ENCODE peak calls at places on chromosomes 5 and 9, in nine cellular contexts. M is neural progenitor cell, X is fibroblast of lung, Z is prostate gland, R is fibroblast of mammary gland, G is upper lobe of right lung, C is GM12865, J is astrocyte of the spinal cord, P is tibial nerve. Q is an unnamed sample.

GRCh38 chr9:109968702-109969450 is 188.9 kb downstream of the PALM2AKAP2 start:
- DNase-seq in J (peak; percentile 37), P (no peak), G (no peak), C (peak; percentile 58), R (peak; percentile 38), Z (no peak), M (peak; percentile 47), X (peak; percentile 37), Q (no peak)

GRCh38 chr9:131446276-131446675 is 52.4 kb downstream of the PRRC2B start:
- DNase-seq in R (no peak), M (no peak), G (no peak), X (no peak), J (no peak), P (no peak), Z (no peak), C (no peak), Q (no peak)

GRCh38 chr5:34469971-34470370 is 186.2 kb upstream of the RAI14 start:
- DNase-seq in J (no peak), M (no peak), X (no peak), Z (no peak), P (no peak), G (no peak), R (no peak), C (no peak), Q (no peak)

GRCh38 chr9:15211160-15211993 is 95.6 kb downstream of the TTC39B start:
- DNase-seq in M (peak; percentile 79), X (peak; percentile 84), R (peak; percentile 83), C (peak; percentile 79), J (peak; percentile 84), Z (peak; percentile 72), G (no peak), P (peak; percentile 94), Q (no peak)

GRCh38 chr5:15008476-15008875 is 136.9 kb upstream of the ANKH start:
- DNase-seq in G (peak; percentile 92), Z (peak; percentile 96), P (peak; percentile 94), X (peak; percentile 95), J (peak; percentile 99), C (no peak), M (no peak), R (peak; percentile 98), Q (peak; percentile 98)

GRCh38 chr9:120912958-120913672 is 13.5 kb downstream of the TRAF1 start:
- DNase-seq in Z (no peak), M (no peak), R (no peak), G (no peak), X (no peak), P (no peak), C (no peak), J (no peak), Q (no peak)

GRCh38 chr5:143581148-143581547 is 177.7 kb upstream of the NR3C1 start:
- DNase-seq in Z (no peak), G (no peak), J (no peak), C (no peak), P (no peak), X (no peak), R (no peak), M (no peak), Q (no peak)

GRCh38 chr9:21078702-21079101 is 960 bp upstream of the IFNB1 start:
- DNase-seq in P (no peak), X (no peak), M (no peak), G (no peak), C (peak; percentile 20), R (no peak), J (no peak), Z (no peak), Q (no peak)

GRCh38 chr9:116589392-116590354 is 97.4 kb upstream of the TRIM32 start:
- DNase-seq in X (peak; percentile 67), J (peak; percentile 38), M (peak; percentile 65), C (peak; percentile 76), P (no peak), R (peak; percentile 89), Z (no peak), G (no peak), Q (no peak)

GRCh38 chr9:136283291-136284235 is 20.3 kb downstream of the CCDC187 start:
- DNase-seq in M (peak; percentile 87), R (peak; percentile 56), G (peak; percentile 83), P (peak; percentile 72), Z (peak; percentile 67), C (peak; percentile 81), X (peak; percentile 59), J (peak; percentile 45), Q (peak; percentile 68)
- H3K4me3 ChIP-seq in M (no peak overlapping the region), R (no peak overlapping the region), G (peak overlapping the region; percentile 22), P (peak overlapping the region; percentile 28), Z (no peak overlapping the region), C (peak overlapping the region; percentile 33), X (no peak overlapping the region), J (no peak overlapping the region), Q (no peak overlapping the region)

GRCh38 chr9:18297532-18297872 is 176.5 kb upstream of the ADAMTSL1 start:
- DNase-seq in C (peak; percentile 5), P (no peak), J (no peak), Z (no peak), R (no peak), G (no peak), M (peak; percentile 58), X (no peak), Q (no peak)
- TF ChIP-seq CTCF in C (no peak), P (no peak), J (peak; percentile 32), Z (no peak), R (peak; percentile 49), G (no peak), M (peak; percentile 54), X (peak; percentile 28), Q (no peak)

GRCh38 chr9:36154213-36154952 is 14.8 kb upstream of the CCIN start:
- DNase-seq in P (no peak), Z (no peak), G (peak; percentile 76), X (peak; percentile 65), C (no peak), M (no peak), J (peak; percentile 79), R (peak; percentile 84), Q (no peak)

GRCh38 chr9:36150529-36151305 is 14.2 kb downstream of the GLIPR2 start:
- DNase-seq in X (no peak), Z (no peak), M (no peak), P (no peak), R (peak; percentile 64), J (no peak), G (no peak), C (no peak), Q (no peak)

GRCh38 chr9:36149197-36149596 is 12.7 kb downstream of the GLIPR2 start:
- DNase-seq in Z (no peak), X (peak; percentile 68), C (no peak), R (peak; percentile 80), P (no peak), J (peak; percentile 80), M (no peak), G (no peak), Q (no peak)

GRCh38 chr9:36152741-36153438 is 16.3 kb upstream of the CCIN start:
- DNase-seq in C (no peak), P (no peak), M (no peak), G (no peak), J (no peak), Z (no peak), R (no peak), X (no peak), Q (no peak)

DNA sequence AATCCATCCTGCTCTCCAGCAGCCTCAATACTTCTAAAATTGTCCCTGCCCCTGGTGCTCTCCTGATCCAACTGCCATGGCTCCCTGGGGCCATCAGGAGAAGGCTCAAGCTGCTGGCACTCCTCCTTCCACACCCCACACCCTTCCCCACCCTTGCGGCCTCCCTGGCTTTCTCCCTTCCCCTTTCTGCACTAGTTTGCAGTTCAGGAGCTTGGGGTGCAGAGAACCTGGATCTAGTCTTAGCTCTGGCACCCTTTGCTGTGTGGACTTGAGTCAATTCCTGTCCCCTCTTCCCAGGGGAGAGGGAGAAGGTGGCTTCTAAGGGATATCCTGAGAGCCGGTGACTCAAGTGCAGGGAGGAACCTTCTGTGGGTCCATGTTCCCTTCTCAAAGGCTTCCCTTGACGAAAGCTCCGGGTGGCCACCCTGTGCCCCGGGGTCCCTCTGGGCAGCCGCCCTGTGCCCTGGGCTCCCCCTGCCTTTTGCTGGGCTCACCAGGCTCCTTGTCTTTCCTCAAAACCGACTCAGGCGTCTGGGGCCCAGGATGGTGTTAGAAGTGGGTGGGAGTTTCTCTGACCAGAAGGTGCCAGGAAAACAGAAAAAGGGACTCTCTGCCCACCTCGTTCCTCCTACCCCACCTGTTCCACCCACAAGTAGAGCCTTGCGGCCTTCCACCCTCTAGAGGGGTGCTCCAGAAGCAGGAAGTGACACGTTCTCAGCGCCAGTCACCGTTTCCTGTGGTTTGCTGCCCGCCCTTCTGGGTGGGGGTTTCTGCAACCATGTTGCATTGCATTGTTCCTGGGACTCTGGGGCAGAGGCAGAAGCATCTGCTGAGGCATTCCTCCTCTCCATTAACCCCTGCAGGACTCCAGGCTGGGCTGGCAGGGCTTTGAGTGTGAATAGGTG is 15.0 kb downstream of the GLIPR2 start:
- DNase-seq in J (peak; percentile 71), Z (no peak), X (peak; percentile 49), M (no peak), R (peak; percentile 68), G (peak; percentile 84), C (peak; percentile 93), P (no peak), Q (peak; percentile 92)
- H3K4me3 ChIP-seq in J (no peak overlapping the region), Z (no peak overlapping the region), X (no peak overlapping the region), M (no peak overlapping the region), R (no peak overlapping the region), G (peak overlapping the region; percentile 1), C (peak overlapping the region; percentile 48), P (no peak overlapping the region), Q (no peak overlapping the region)

GRCh38 chr9:137590469-137591383 is at the start of gene ZMYND19:
- DNase-seq in X (peak; percentile 81), R (peak; percentile 79), J (peak; percentile 80), G (peak; percentile 94), C (peak; percentile 93), P (peak; percentile 74), Z (peak; percentile 85), M (peak; percentile 97), Q (peak; percentile 95)
- TF ChIP-seq CTCF in X (no peak), R (no peak), J (no peak), G (no peak), C (no peak), P (no peak), Z (no peak), M (no peak), Q (no peak)

GRCh38 chr5:77937015-77937908 is 161.1 kb upstream of the TBCA start:
- DNase-seq in G (no peak), P (no peak), R (no peak), M (no peak), Z (no peak), J (no peak), X (no peak), C (peak; percentile 77), Q (no peak)

GRCh38 chr5:77936365-77936693 is 160.2 kb upstream of the TBCA start:
- DNase-seq in G (no peak), M (no peak), X (no peak), C (peak; percentile 11), J (no peak), R (no peak), P (no peak), Z (no peak), Q (no peak)

DNA sequence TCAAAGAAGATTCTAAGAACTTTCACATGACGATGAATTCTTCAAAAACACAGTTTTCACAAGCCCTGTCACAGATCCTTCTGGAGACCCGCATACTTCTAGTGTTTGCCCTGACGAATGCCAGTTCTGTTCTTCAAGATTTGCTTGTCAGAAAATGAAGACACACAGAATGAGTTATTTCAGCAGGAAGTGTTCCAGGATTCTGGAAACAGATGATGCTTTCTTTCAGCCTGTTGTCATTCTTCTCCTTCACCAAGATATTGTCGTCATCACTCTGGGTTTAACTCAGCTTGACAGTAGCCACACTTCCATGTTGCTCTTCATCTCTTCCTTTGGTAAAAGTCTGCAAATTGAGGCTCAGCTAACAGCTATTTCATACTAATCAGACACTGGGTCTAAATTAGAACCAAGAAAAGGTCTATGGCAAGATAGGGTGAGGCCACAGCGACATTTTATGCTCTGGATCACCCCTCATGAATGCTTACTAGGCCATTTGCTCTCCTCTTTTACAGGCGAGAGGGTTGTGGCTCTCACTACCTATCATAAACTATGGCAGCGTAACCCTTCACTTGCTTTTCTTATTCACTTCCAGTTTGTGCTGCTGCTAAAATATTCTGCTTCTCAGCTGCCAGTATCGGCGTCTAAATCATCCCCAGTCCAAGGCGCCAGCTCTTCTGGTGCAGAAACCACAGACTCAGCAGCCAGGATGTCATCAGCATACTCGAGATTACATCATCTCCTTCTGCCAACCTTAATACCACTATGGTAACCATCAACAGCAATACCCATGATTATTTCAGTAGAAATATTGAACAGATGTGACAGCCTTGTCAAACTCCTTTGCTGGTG is 159.6 kb upstream of the TBCA start:
- DNase-seq in C (peak; percentile 52), R (peak; percentile 11), Z (no peak), X (peak; percentile 27), J (no peak), M (no peak), P (no peak), G (no peak), Q (no peak)
- H3K4me3 ChIP-seq in C (no peak overlapping the region), R (no peak overlapping the region), Z (no peak overlapping the region), X (no peak overlapping the region), J (no peak overlapping the region), M (no peak overlapping the region), P (no peak overlapping the region), G (no peak overlapping the region), Q (no peak overlapping the region)

Q was measured in lower leg skin.